ENCODE peak calls at places on chromosomes 11 and 22, in six cellular contexts. E, N, V, P, U and B are unnamed samples.
A peak's percentile ranks its signal among the peaks of the same experiment; 100 is the strongest.

GRCh38 chr11:116579857-116580727 is 192.7 kb downstream of the BUD13 start:
- DNase-seq in E (peak; percentile 54), V (no peak), N (no peak), P (no peak), U (no peak), B (peak; percentile 90)

GRCh38 chr11:111148116-111148515 is 97.4 kb upstream of the POU2AF2 start:
- DNase-seq in P (no peak), U (no peak), V (no peak), E (no peak), N (no peak), B (no peak)

GRCh38 chr22:38267086-38267485 is 5.7 kb downstream of the TMEM184B start:
- DNase-seq in U (no peak), N (no peak), E (no peak), P (no peak), V (peak; percentile 44), B (no peak)

GRCh38 chr11:8533332-8533731 is 60.7 kb downstream of the STK33 start:
- DNase-seq in E (no peak), U (no peak), V (no peak), P (no peak), N (no peak), B (no peak)

GRCh38 chr11:109424893-109425292 is 2.9 kb downstream of the C11orf87 start:
- DNase-seq in U (no peak), N (peak; percentile 47), P (no peak), V (no peak), E (peak; percentile 88), B (no peak)

GRCh38 chr11:70397983-70398833 is at the start of gene CTTN:
- DNase-seq in P (peak; percentile 94), V (peak; percentile 34), N (peak; percentile 85), E (peak; percentile 98), U (peak; percentile 81), B (peak; percentile 90)

GRCh38 chr11:57460017-57460755 is at the start of gene RTN4RL2:
- DNase-seq in U (peak; percentile 14), V (no peak), E (peak; percentile 74), N (peak; percentile 61), P (no peak), B (peak; percentile 87)

GRCh38 chr11:63508745-63509144 is 2.9 kb downstream of the LGALS12 start:
- DNase-seq in E (no peak), V (no peak), N (no peak), P (no peak), U (no peak), B (no peak)

GRCh38 chr11:3156282-3156660 is 8.8 kb downstream of the OSBPL5 start:
- DNase-seq in U (peak; percentile 54), E (no peak), V (no peak), P (no peak), N (no peak), B (no peak)

GRCh38 chr11:120173771-120174170 is 35.9 kb upstream of the TRIM29 start:
- DNase-seq in P (no peak), U (no peak), E (no peak), V (no peak), N (no peak), B (no peak)

GRCh38 chr22:22158207-22158816 is 86.3 kb upstream of the VPREB1 start:
- DNase-seq in U (no peak), V (no peak), P (no peak), E (no peak), N (no peak), B (no peak)

DNA sequence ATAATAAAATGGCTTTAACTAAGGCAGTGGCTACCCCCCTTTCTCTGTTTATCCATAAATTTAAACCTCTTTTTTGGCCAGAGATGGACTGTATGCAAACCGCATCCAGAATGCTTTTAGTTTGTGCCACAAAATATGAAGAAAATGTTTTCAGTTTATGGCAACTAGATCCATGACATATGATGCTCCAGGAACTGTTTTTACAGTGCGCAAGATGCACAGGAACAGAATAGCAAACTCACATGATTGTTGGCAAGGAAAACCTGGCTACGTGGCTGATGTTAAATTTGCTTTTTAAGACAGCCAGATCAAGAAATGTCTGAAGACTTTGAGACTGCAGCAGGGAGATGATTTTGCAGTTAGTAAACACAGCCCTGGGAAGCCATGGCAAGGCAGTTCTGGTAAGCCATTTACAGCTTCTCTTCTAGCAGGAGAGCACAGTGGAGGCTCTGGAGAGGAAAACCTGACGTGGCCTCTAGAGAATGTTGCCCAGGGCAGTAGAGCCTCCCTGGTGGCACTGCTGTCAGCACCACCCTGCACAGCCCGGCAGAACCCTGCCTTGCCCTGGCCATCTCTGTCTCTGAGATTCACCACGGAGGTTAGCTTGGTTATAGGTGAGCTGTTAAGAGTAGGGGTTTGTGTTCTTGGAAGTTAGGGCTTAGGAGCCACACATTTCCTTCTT is 69.8 kb upstream of the TNRC6B start:
- DNase-seq in E (no peak), U (peak; percentile 72), N (no peak), P (no peak), V (no peak), B (no peak)
- TF ChIP-seq CTCF in E (no peak), U (peak; percentile 24), N (no peak), P (no peak), V (no peak), B (no peak)

GRCh38 chr22:43268261-43268660 is 74.9 kb downstream of the SCUBE1 start:
- DNase-seq in N (no peak), E (no peak), P (no peak), U (no peak), V (no peak), B (no peak)
- TF ChIP-seq CTCF in N (no peak), E (no peak), P (no peak), U (no peak), V (no peak), B (no peak)

GRCh38 chr11:22668005-22668796 is 1.8 kb downstream of the GAS2 start:
- DNase-seq in U (no peak), V (no peak), N (no peak), E (no peak), P (no peak), B (no peak)

GRCh38 chr11:22670803-22671202 is 4.4 kb downstream of the GAS2 start:
- DNase-seq in V (no peak), N (no peak), E (no peak), P (no peak), U (no peak), B (no peak)

GRCh38 chr11:22666320-22666699 is at the start of gene GAS2:
- DNase-seq in N (no peak), P (no peak), V (no peak), E (peak; percentile 18), U (no peak), B (no peak)

GRCh38 chr11:22669368-22669767 is 3.0 kb downstream of the GAS2 start:
- DNase-seq in N (no peak), V (no peak), P (no peak), E (no peak), U (no peak), B (no peak)

DNA sequence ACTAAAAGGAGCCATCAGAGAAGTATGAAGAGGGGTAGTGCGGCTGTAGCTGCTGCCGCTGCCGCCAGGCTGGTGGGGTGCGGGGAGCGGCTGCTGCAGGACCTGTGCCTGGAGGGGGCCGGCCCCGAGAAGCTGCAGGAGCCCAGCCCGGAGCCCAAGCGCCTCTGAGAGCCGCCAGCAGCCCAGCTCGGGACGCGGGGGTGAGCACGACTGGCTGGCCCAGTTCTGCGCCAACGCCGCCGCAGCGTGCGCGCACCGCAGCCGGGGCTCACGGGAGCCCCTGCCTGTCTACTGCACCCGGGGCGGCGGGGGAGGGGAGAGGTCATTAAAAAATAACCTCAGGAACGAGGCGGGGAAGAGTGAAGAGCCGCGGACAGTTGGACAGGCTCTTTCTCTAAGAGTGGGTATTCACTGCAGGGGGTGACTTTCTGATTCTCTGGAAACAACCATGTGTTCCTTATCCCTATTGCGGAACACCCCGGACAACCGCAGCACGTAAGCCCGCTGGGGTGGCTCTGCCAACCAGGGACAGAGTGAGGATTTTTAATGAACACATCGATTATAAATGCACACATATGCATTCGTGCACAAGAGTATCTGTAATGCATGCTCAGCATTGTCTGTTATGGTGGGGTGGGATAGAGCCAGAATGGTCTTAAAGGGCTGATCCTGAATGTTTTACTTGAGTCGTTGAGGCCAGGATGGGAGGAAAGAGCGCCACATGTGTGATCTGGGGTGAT is 459 bp downstream of the GAS2 start:
- DNase-seq in N (peak; percentile 48), P (no peak), V (no peak), U (no peak), E (peak; percentile 77), B (no peak)
- TF ChIP-seq CTCF in N (no peak), P (no peak), V (no peak), U (no peak), E (peak; percentile 13), B (no peak)

GRCh38 chr11:87092159-87092558 is 54.4 kb downstream of the TMEM135 start:
- DNase-seq in V (no peak), E (no peak), U (peak; percentile 4), P (no peak), N (no peak), B (no peak)
- TF ChIP-seq CTCF in V (no peak), E (no peak), U (no peak), P (no peak), N (no peak), B (no peak)

GRCh38 chr11:66867425-66868040 is 10.7 kb downstream of the LRFN4 start:
- DNase-seq in U (no peak), P (no peak), E (no peak), N (no peak), V (no peak), B (no peak)
- TF ChIP-seq CTCF in U (no peak), P (no peak), E (no peak), N (no peak), V (no peak), B (no peak)

GRCh38 chr11:55357560-55358184 is 10.1 kb upstream of the OR4A15 start:
- DNase-seq in N (no peak), U (no peak), V (no peak), P (no peak), E (no peak), B (no peak)
- TF ChIP-seq CTCF in N (no peak), U (no peak), V (no peak), P (no peak), E (no peak), B (no peak)